ENCODE peak calls at places on chromosomes 13 and 19, in eight cellular contexts. One of them, this sample, is unnamed.

GRCh38 chr13:29369060-29369743 is 226.3 kb downstream of the SLC7A1 start:
- DNase-seq in GM03348: peak
- DNase-seq in colonic mucosa: no peak
- DNase-seq in stomach: no peak
- DNase-seq in effector CD4-positive, alpha-beta T cell: no peak
- DNase-seq in globus pallidus: peak
- DNase-seq in activated CD4-positive, alpha-beta T cell treated with anti-CD3 and anti-CD28 coated beads, Interleukin-2, amount 50 U/mL, for 1 hour: no peak
- DNase-seq in C1 segment of cervical spinal cord: peak
- DNase-seq in this sample: no peak

GRCh38 chr19:12840091-12841079 is 2.1 kb downstream of the MAST1 start:
- DNase-seq in GM03348: peak
- DNase-seq in colonic mucosa: peak
- DNase-seq in stomach: peak
- DNase-seq in effector CD4-positive, alpha-beta T cell: no peak
- DNase-seq in globus pallidus: no peak
- DNase-seq in activated CD4-positive, alpha-beta T cell treated with anti-CD3 and anti-CD28 coated beads, Interleukin-2, amount 50 U/mL, for 1 hour: peak
- DNase-seq in C1 segment of cervical spinal cord: no peak
- DNase-seq in this sample: peak

GRCh38 chr19:1149259-1150045 is 24.6 kb downstream of the SBNO2 start:
- DNase-seq in GM03348: no peak
- DNase-seq in colonic mucosa: no peak
- DNase-seq in stomach: no peak
- DNase-seq in effector CD4-positive, alpha-beta T cell: no peak
- DNase-seq in globus pallidus: no peak
- DNase-seq in activated CD4-positive, alpha-beta T cell treated with anti-CD3 and anti-CD28 coated beads, Interleukin-2, amount 50 U/mL, for 1 hour: no peak
- DNase-seq in C1 segment of cervical spinal cord: no peak
- DNase-seq in this sample: no peak

GRCh38 chr13:23899555-23899954 is 2.3 kb upstream of the C1QTNF9B start:
- DNase-seq in GM03348: peak
- DNase-seq in colonic mucosa: peak
- DNase-seq in stomach: no peak
- DNase-seq in effector CD4-positive, alpha-beta T cell: peak
- DNase-seq in globus pallidus: no peak
- DNase-seq in activated CD4-positive, alpha-beta T cell treated with anti-CD3 and anti-CD28 coated beads, Interleukin-2, amount 50 U/mL, for 1 hour: peak
- DNase-seq in C1 segment of cervical spinal cord: no peak
- DNase-seq in this sample: no peak

GRCh38 chr19:34480971-34481821 is at the start of gene WTIP:
- DNase-seq in GM03348: peak
- DNase-seq in colonic mucosa: peak
- DNase-seq in stomach: peak
- DNase-seq in effector CD4-positive, alpha-beta T cell: no peak
- DNase-seq in globus pallidus: no peak
- DNase-seq in activated CD4-positive, alpha-beta T cell treated with anti-CD3 and anti-CD28 coated beads, Interleukin-2, amount 50 U/mL, for 1 hour: no peak
- DNase-seq in C1 segment of cervical spinal cord: no peak
- DNase-seq in this sample: peak

GRCh38 chr19:32373614-32374295 is 28.3 kb downstream of the ZNF507 start:
- DNase-seq in GM03348: peak
- DNase-seq in colonic mucosa: peak
- DNase-seq in stomach: peak
- DNase-seq in effector CD4-positive, alpha-beta T cell: no peak
- DNase-seq in globus pallidus: peak
- DNase-seq in activated CD4-positive, alpha-beta T cell treated with anti-CD3 and anti-CD28 coated beads, Interleukin-2, amount 50 U/mL, for 1 hour: no peak
- DNase-seq in C1 segment of cervical spinal cord: no peak
- DNase-seq in this sample: peak

GRCh38 chr13:47211106-47211505 is 314.3 kb upstream of the HTR2A start:
- DNase-seq in GM03348: peak
- DNase-seq in colonic mucosa: no peak
- DNase-seq in stomach: no peak
- DNase-seq in effector CD4-positive, alpha-beta T cell: no peak
- DNase-seq in globus pallidus: no peak
- DNase-seq in activated CD4-positive, alpha-beta T cell treated with anti-CD3 and anti-CD28 coated beads, Interleukin-2, amount 50 U/mL, for 1 hour: no peak
- DNase-seq in C1 segment of cervical spinal cord: no peak
- DNase-seq in this sample: no peak

GRCh38 chr19:47122359-47123335 is 8.0 kb upstream of the SAE1 start:
- DNase-seq in GM03348: peak
- DNase-seq in colonic mucosa: no peak
- DNase-seq in stomach: no peak
- DNase-seq in effector CD4-positive, alpha-beta T cell: no peak
- DNase-seq in globus pallidus: no peak
- DNase-seq in activated CD4-positive, alpha-beta T cell treated with anti-CD3 and anti-CD28 coated beads, Interleukin-2, amount 50 U/mL, for 1 hour: no peak
- DNase-seq in C1 segment of cervical spinal cord: no peak
- DNase-seq in this sample: no peak

GRCh38 chr13:106088094-106088493 is 447.4 kb downstream of the EFNB2 start:
- DNase-seq in GM03348: no peak
- DNase-seq in colonic mucosa: no peak
- DNase-seq in stomach: no peak
- DNase-seq in effector CD4-positive, alpha-beta T cell: no peak
- DNase-seq in globus pallidus: no peak
- DNase-seq in activated CD4-positive, alpha-beta T cell treated with anti-CD3 and anti-CD28 coated beads, Interleukin-2, amount 50 U/mL, for 1 hour: no peak
- DNase-seq in C1 segment of cervical spinal cord: no peak
- DNase-seq in this sample: no peak

GRCh38 chr19:50475736-50476223 is 527 bp upstream of the EMC10 start:
- DNase-seq in GM03348: no peak
- DNase-seq in colonic mucosa: no peak
- DNase-seq in stomach: no peak
- DNase-seq in effector CD4-positive, alpha-beta T cell: no peak
- DNase-seq in globus pallidus: no peak
- DNase-seq in activated CD4-positive, alpha-beta T cell treated with anti-CD3 and anti-CD28 coated beads, Interleukin-2, amount 50 U/mL, for 1 hour: no peak
- DNase-seq in C1 segment of cervical spinal cord: no peak
- DNase-seq in this sample: no peak

GRCh38 chr13:102700088-102701031 is 5.5 kb upstream of the METTL21C start:
- DNase-seq in GM03348: peak
- DNase-seq in colonic mucosa: no peak
- DNase-seq in stomach: no peak
- DNase-seq in effector CD4-positive, alpha-beta T cell: no peak
- DNase-seq in globus pallidus: no peak
- DNase-seq in activated CD4-positive, alpha-beta T cell treated with anti-CD3 and anti-CD28 coated beads, Interleukin-2, amount 50 U/mL, for 1 hour: no peak
- DNase-seq in C1 segment of cervical spinal cord: no peak
- DNase-seq in this sample: no peak

GRCh38 chr19:20235156-20235555 is 68.1 kb downstream of the ZNF486 start:
- DNase-seq in GM03348: no peak
- DNase-seq in colonic mucosa: no peak
- DNase-seq in stomach: no peak
- DNase-seq in effector CD4-positive, alpha-beta T cell: no peak
- DNase-seq in globus pallidus: no peak
- DNase-seq in activated CD4-positive, alpha-beta T cell treated with anti-CD3 and anti-CD28 coated beads, Interleukin-2, amount 50 U/mL, for 1 hour: no peak
- DNase-seq in C1 segment of cervical spinal cord: no peak
- DNase-seq in this sample: no peak

GRCh38 chr19:10390652-10391286 is 10.4 kb upstream of the TYK2 start:
- DNase-seq in GM03348: peak
- DNase-seq in colonic mucosa: peak
- DNase-seq in stomach: peak
- DNase-seq in effector CD4-positive, alpha-beta T cell: peak
- DNase-seq in globus pallidus: peak
- DNase-seq in activated CD4-positive, alpha-beta T cell treated with anti-CD3 and anti-CD28 coated beads, Interleukin-2, amount 50 U/mL, for 1 hour: peak
- DNase-seq in C1 segment of cervical spinal cord: no peak
- DNase-seq in this sample: peak

GRCh38 chr13:29754486-29754806 is 96.0 kb downstream of the UBL3 start:
- DNase-seq in GM03348: no peak
- DNase-seq in colonic mucosa: no peak
- DNase-seq in stomach: no peak
- DNase-seq in effector CD4-positive, alpha-beta T cell: no peak
- DNase-seq in globus pallidus: no peak
- DNase-seq in activated CD4-positive, alpha-beta T cell treated with anti-CD3 and anti-CD28 coated beads, Interleukin-2, amount 50 U/mL, for 1 hour: no peak
- DNase-seq in C1 segment of cervical spinal cord: no peak
- DNase-seq in this sample: no peak

GRCh38 chr19:2612619-2613249 is 89.8 kb downstream of the GNG7 start:
- DNase-seq in GM03348: no peak
- DNase-seq in colonic mucosa: no peak
- DNase-seq in stomach: no peak
- DNase-seq in effector CD4-positive, alpha-beta T cell: no peak
- DNase-seq in globus pallidus: no peak
- DNase-seq in activated CD4-positive, alpha-beta T cell treated with anti-CD3 and anti-CD28 coated beads, Interleukin-2, amount 50 U/mL, for 1 hour: no peak
- DNase-seq in C1 segment of cervical spinal cord: no peak
- DNase-seq in this sample: no peak

GRCh38 chr13:110403721-110404120 is 96.6 kb downstream of the COL4A2 start:
- DNase-seq in GM03348: no peak
- DNase-seq in colonic mucosa: no peak
- DNase-seq in stomach: no peak
- DNase-seq in effector CD4-positive, alpha-beta T cell: no peak
- DNase-seq in globus pallidus: no peak
- DNase-seq in activated CD4-positive, alpha-beta T cell treated with anti-CD3 and anti-CD28 coated beads, Interleukin-2, amount 50 U/mL, for 1 hour: no peak
- DNase-seq in C1 segment of cervical spinal cord: no peak
- DNase-seq in this sample: no peak

GRCh38 chr13:110398564-110399507 is 91.8 kb downstream of the COL4A2 start:
- DNase-seq in GM03348: peak
- DNase-seq in colonic mucosa: no peak
- DNase-seq in stomach: no peak
- DNase-seq in effector CD4-positive, alpha-beta T cell: no peak
- DNase-seq in globus pallidus: no peak
- DNase-seq in activated CD4-positive, alpha-beta T cell treated with anti-CD3 and anti-CD28 coated beads, Interleukin-2, amount 50 U/mL, for 1 hour: no peak
- DNase-seq in C1 segment of cervical spinal cord: no peak
- DNase-seq in this sample: no peak

GRCh38 chr13:33110713-33111413 is 94.6 kb downstream of the KL start:
- DNase-seq in GM03348: peak
- DNase-seq in colonic mucosa: peak
- DNase-seq in stomach: no peak
- DNase-seq in effector CD4-positive, alpha-beta T cell: no peak
- DNase-seq in globus pallidus: no peak
- DNase-seq in activated CD4-positive, alpha-beta T cell treated with anti-CD3 and anti-CD28 coated beads, Interleukin-2, amount 50 U/mL, for 1 hour: no peak
- DNase-seq in C1 segment of cervical spinal cord: no peak
- DNase-seq in this sample: no peak

GRCh38 chr19:31066385-31066784 is 282.9 kb downstream of the TSHZ3 start:
- DNase-seq in GM03348: peak
- DNase-seq in colonic mucosa: no peak
- DNase-seq in stomach: no peak
- DNase-seq in effector CD4-positive, alpha-beta T cell: no peak
- DNase-seq in globus pallidus: no peak
- DNase-seq in activated CD4-positive, alpha-beta T cell treated with anti-CD3 and anti-CD28 coated beads, Interleukin-2, amount 50 U/mL, for 1 hour: no peak
- DNase-seq in C1 segment of cervical spinal cord: no peak
- DNase-seq in this sample: no peak

GRCh38 chr13:97005631-97006262 is 11.5 kb upstream of the OXGR1 start:
- DNase-seq in GM03348: peak
- DNase-seq in colonic mucosa: no peak
- DNase-seq in stomach: no peak
- DNase-seq in effector CD4-positive, alpha-beta T cell: no peak
- DNase-seq in globus pallidus: no peak
- DNase-seq in activated CD4-positive, alpha-beta T cell treated with anti-CD3 and anti-CD28 coated beads, Interleukin-2, amount 50 U/mL, for 1 hour: no peak
- DNase-seq in C1 segment of cervical spinal cord: no peak
- DNase-seq in this sample: no peak

GRCh38 chr13:35926859-35927530 is 204.2 kb downstream of the DCLK1 start:
- DNase-seq in GM03348: no peak
- DNase-seq in colonic mucosa: no peak
- DNase-seq in stomach: no peak
- DNase-seq in effector CD4-positive, alpha-beta T cell: no peak
- DNase-seq in globus pallidus: no peak
- DNase-seq in activated CD4-positive, alpha-beta T cell treated with anti-CD3 and anti-CD28 coated beads, Interleukin-2, amount 50 U/mL, for 1 hour: no peak
- DNase-seq in C1 segment of cervical spinal cord: no peak
- DNase-seq in this sample: no peak

GRCh38 chr19:3852614-3853254 is 16.1 kb downstream of the ZFR2 start:
- DNase-seq in GM03348: peak
- DNase-seq in colonic mucosa: peak
- DNase-seq in stomach: peak
- DNase-seq in effector CD4-positive, alpha-beta T cell: peak
- DNase-seq in globus pallidus: no peak
- DNase-seq in activated CD4-positive, alpha-beta T cell treated with anti-CD3 and anti-CD28 coated beads, Interleukin-2, amount 50 U/mL, for 1 hour: peak
- DNase-seq in C1 segment of cervical spinal cord: no peak
- DNase-seq in this sample: no peak

GRCh38 chr19:6528544-6529121 is 2.2 kb upstream of the TNFSF9 start:
- DNase-seq in GM03348: no peak
- DNase-seq in colonic mucosa: peak
- DNase-seq in stomach: no peak
- DNase-seq in effector CD4-positive, alpha-beta T cell: no peak
- DNase-seq in globus pallidus: peak
- DNase-seq in activated CD4-positive, alpha-beta T cell treated with anti-CD3 and anti-CD28 coated beads, Interleukin-2, amount 50 U/mL, for 1 hour: no peak
- DNase-seq in C1 segment of cervical spinal cord: peak
- DNase-seq in this sample: no peak

GRCh38 chr13:26713341-26713740 is 47.2 kb downstream of the GPR12 start:
- DNase-seq in GM03348: no peak
- DNase-seq in colonic mucosa: no peak
- DNase-seq in stomach: no peak
- DNase-seq in effector CD4-positive, alpha-beta T cell: no peak
- DNase-seq in globus pallidus: no peak
- DNase-seq in activated CD4-positive, alpha-beta T cell treated with anti-CD3 and anti-CD28 coated beads, Interleukin-2, amount 50 U/mL, for 1 hour: no peak
- DNase-seq in C1 segment of cervical spinal cord: no peak
- DNase-seq in this sample: no peak

GRCh38 chr19:18230941-18231734 is 4.9 kb upstream of the PDE4C start:
- DNase-seq in GM03348: no peak
- DNase-seq in colonic mucosa: no peak
- DNase-seq in stomach: no peak
- DNase-seq in effector CD4-positive, alpha-beta T cell: no peak
- DNase-seq in globus pallidus: no peak
- DNase-seq in activated CD4-positive, alpha-beta T cell treated with anti-CD3 and anti-CD28 coated beads, Interleukin-2, amount 50 U/mL, for 1 hour: no peak
- DNase-seq in C1 segment of cervical spinal cord: no peak
- DNase-seq in this sample: no peak

GRCh38 chr19:58476498-58477015 is 405 bp downstream of the ZNF446 start:
- DNase-seq in GM03348: peak
- DNase-seq in colonic mucosa: no peak
- DNase-seq in stomach: no peak
- DNase-seq in effector CD4-positive, alpha-beta T cell: no peak
- DNase-seq in globus pallidus: no peak
- DNase-seq in activated CD4-positive, alpha-beta T cell treated with anti-CD3 and anti-CD28 coated beads, Interleukin-2, amount 50 U/mL, for 1 hour: no peak
- DNase-seq in C1 segment of cervical spinal cord: peak
- DNase-seq in this sample: no peak

GRCh38 chr19:5046339-5047039 is 77.6 kb downstream of the KDM4B start:
- DNase-seq in GM03348: peak
- DNase-seq in colonic mucosa: peak
- DNase-seq in stomach: peak
- DNase-seq in effector CD4-positive, alpha-beta T cell: no peak
- DNase-seq in globus pallidus: no peak
- DNase-seq in activated CD4-positive, alpha-beta T cell treated with anti-CD3 and anti-CD28 coated beads, Interleukin-2, amount 50 U/mL, for 1 hour: no peak
- DNase-seq in C1 segment of cervical spinal cord: peak
- DNase-seq in this sample: no peak

GRCh38 chr13:44044544-44045178 is 165.0 kb downstream of the LACC1 start:
- DNase-seq in GM03348: no peak
- DNase-seq in colonic mucosa: no peak
- DNase-seq in stomach: no peak
- DNase-seq in effector CD4-positive, alpha-beta T cell: no peak
- DNase-seq in globus pallidus: no peak
- DNase-seq in activated CD4-positive, alpha-beta T cell treated with anti-CD3 and anti-CD28 coated beads, Interleukin-2, amount 50 U/mL, for 1 hour: no peak
- DNase-seq in C1 segment of cervical spinal cord: no peak
- DNase-seq in this sample: no peak

GRCh38 chr19:37218592-37218935 is 550 bp downstream of the ZNF383 start:
- DNase-seq in GM03348: peak
- DNase-seq in colonic mucosa: no peak
- DNase-seq in stomach: no peak
- DNase-seq in effector CD4-positive, alpha-beta T cell: no peak
- DNase-seq in globus pallidus: no peak
- DNase-seq in activated CD4-positive, alpha-beta T cell treated with anti-CD3 and anti-CD28 coated beads, Interleukin-2, amount 50 U/mL, for 1 hour: no peak
- DNase-seq in C1 segment of cervical spinal cord: no peak
- DNase-seq in this sample: no peak

GRCh38 chr13:21372530-21372929 is 86.6 kb downstream of the ZDHHC20 start:
- DNase-seq in GM03348: no peak
- DNase-seq in colonic mucosa: no peak
- DNase-seq in stomach: no peak
- DNase-seq in effector CD4-positive, alpha-beta T cell: no peak
- DNase-seq in globus pallidus: no peak
- DNase-seq in activated CD4-positive, alpha-beta T cell treated with anti-CD3 and anti-CD28 coated beads, Interleukin-2, amount 50 U/mL, for 1 hour: no peak
- DNase-seq in C1 segment of cervical spinal cord: no peak
- DNase-seq in this sample: no peak

GRCh38 chr19:16325671-16326400 is 1.2 kb downstream of the KLF2 start:
- DNase-seq in GM03348: peak
- DNase-seq in colonic mucosa: peak
- DNase-seq in stomach: no peak
- DNase-seq in effector CD4-positive, alpha-beta T cell: peak
- DNase-seq in globus pallidus: no peak
- DNase-seq in activated CD4-positive, alpha-beta T cell treated with anti-CD3 and anti-CD28 coated beads, Interleukin-2, amount 50 U/mL, for 1 hour: peak
- DNase-seq in C1 segment of cervical spinal cord: no peak
- DNase-seq in this sample: no peak

GRCh38 chr13:25980255-25980654 is 71.6 kb downstream of the SHISA2 start:
- DNase-seq in GM03348: no peak
- DNase-seq in colonic mucosa: no peak
- DNase-seq in stomach: no peak
- DNase-seq in effector CD4-positive, alpha-beta T cell: no peak
- DNase-seq in globus pallidus: peak
- DNase-seq in activated CD4-positive, alpha-beta T cell treated with anti-CD3 and anti-CD28 coated beads, Interleukin-2, amount 50 U/mL, for 1 hour: no peak
- DNase-seq in C1 segment of cervical spinal cord: no peak
- DNase-seq in this sample: no peak

GRCh38 chr19:32404939-32405430 is 585 bp upstream of the DPY19L3 start:
- DNase-seq in GM03348: peak
- DNase-seq in colonic mucosa: peak
- DNase-seq in stomach: peak
- DNase-seq in effector CD4-positive, alpha-beta T cell: peak
- DNase-seq in globus pallidus: peak
- DNase-seq in activated CD4-positive, alpha-beta T cell treated with anti-CD3 and anti-CD28 coated beads, Interleukin-2, amount 50 U/mL, for 1 hour: no peak
- DNase-seq in C1 segment of cervical spinal cord: peak
- DNase-seq in this sample: peak